ENCODE peak calls at places on chromosomes 7 and 10, in four cellular contexts. Z, M, K and C are unnamed samples.

GRCh38 chr7:6251653-6252052 is 20.8 kb downstream of the CYTH3 start:
- DNase-seq in Z (no peak), M (no peak), K (no peak), C (no peak)

GRCh38 chr7:157318015-157318706 is 18.6 kb upstream of the DNAJB6 start:
- DNase-seq in Z (no peak), M (no peak), K (no peak), C (no peak)

GRCh38 chr10:95260397-95260881 is 30.4 kb downstream of the PDLIM1 start:
- DNase-seq in Z (no peak), M (no peak), K (no peak), C (no peak)

GRCh38 chr10:95531994-95532399 is 29.2 kb downstream of the SORBS1 start:
- DNase-seq in Z (no peak), M (no peak), K (no peak), C (no peak)

GRCh38 chr10:32327364-32327691 is 19.6 kb downstream of the EPC1 start:
- DNase-seq in Z (no peak), M (no peak), K (no peak), C (no peak)

GRCh38 chr10:124339951-124340760 is 78.6 kb downstream of the OAT start:
- DNase-seq in Z (no peak), M (no peak), K (no peak), C (no peak)

GRCh38 chr10:114181971-114182370 is 2.8 kb downstream of the TDRD1 start:
- DNase-seq in Z (no peak), M (no peak), K (peak; percentile 82), C (peak; percentile 46)

GRCh38 chr7:137454169-137455166 is 110.9 kb upstream of the PTN start:
- DNase-seq in Z (peak; percentile 60), M (no peak), K (no peak), C (no peak)

GRCh38 chr7:111663771-111664170 is 101.5 kb upstream of the IMMP2L start:
- DNase-seq in Z (no peak), M (no peak), K (no peak), C (no peak)

GRCh38 chr10:86312701-86313270 is 53.8 kb downstream of the GRID1 start:
- DNase-seq in Z (no peak), M (no peak), K (no peak), C (no peak)

GRCh38 chr10:87861566-87861952 is 1.8 kb downstream of the KLLN start:
- DNase-seq in Z (no peak), M (no peak), K (peak; percentile 85), C (peak; percentile 87)

GRCh38 chr7:29328811-29329210 is 134.2 kb downstream of the CHN2 start:
- DNase-seq in Z (no peak), M (no peak), K (no peak), C (no peak)

GRCh38 chr10:28253174-28253783 is 49.6 kb downstream of the MPP7 start:
- DNase-seq in Z (no peak), M (no peak), K (no peak), C (no peak)

GRCh38 chr7:90621892-90622182 is 25.7 kb downstream of the CDK14 start:
- DNase-seq in Z (no peak), M (no peak), K (no peak), C (no peak)

GRCh38 chr10:132463333-132464255 is 66.6 kb downstream of the PWWP2B start:
- DNase-seq in Z (no peak), M (no peak), K (no peak), C (no peak)

GRCh38 chr7:100130608-100131453 is 4.1 kb downstream of the MBLAC1 start:
- DNase-seq in Z (peak; percentile 77), M (peak; percentile 88), K (peak; percentile 91), C (peak; percentile 93)

GRCh38 chr10:95196053-95196452 is 2.0 kb downstream of the ACSM6 start:
- DNase-seq in Z (no peak), M (no peak), K (no peak), C (no peak)

GRCh38 chr7:100726998-100727761 is 6.2 kb upstream of the ZAN start:
- DNase-seq in Z (no peak), M (no peak), K (no peak), C (peak; percentile 13)

GRCh38 chr7:41415473-41416207 is 287.2 kb downstream of the INHBA start:
- DNase-seq in Z (no peak), M (no peak), K (no peak), C (no peak)

GRCh38 chr7:4836206-4836661 is 25.6 kb downstream of the PAPOLB start:
- DNase-seq in Z (no peak), M (no peak), K (no peak), C (no peak)

GRCh38 chr10:124184208-124184820 is 90.9 kb upstream of the CHST15 start:
- DNase-seq in Z (no peak), M (no peak), K (no peak), C (no peak)

GRCh38 chr10:126203746-126204145 is 184.5 kb downstream of the ADAM12 start:
- DNase-seq in Z (no peak), M (no peak), K (no peak), C (no peak)

GRCh38 chr7:129375221-129375938 is 58.9 kb upstream of the STRIP2 start:
- DNase-seq in Z (no peak), M (no peak), K (no peak), C (no peak)

GRCh38 chr7:194257-194995 is 2.1 kb downstream of the FAM20C start:
- DNase-seq in Z (no peak), M (no peak), K (no peak), C (no peak)

GRCh38 chr10:78181381-78182055 is 147.9 kb downstream of the RPS24 start:
- DNase-seq in Z (no peak), M (no peak), K (no peak), C (no peak)

GRCh38 chr7:91082854-91083495 is 181.3 kb upstream of the FZD1 start:
- DNase-seq in Z (no peak), M (no peak), K (no peak), C (no peak)

GRCh38 chr7:90250601-90251303 is 5.8 kb downstream of the CFAP69 start:
- DNase-seq in Z (no peak), M (no peak), K (no peak), C (no peak)